ENCODE peak calls at places on chromosomes 11 and 22, in six cellular contexts. K, J, S, N, C and Z are unnamed samples.
A peak's percentile ranks its signal among the peaks of the same experiment; 100 is the strongest.

GRCh38 chr11:24760681-24761080 is 263.8 kb downstream of the LUZP2 start:
- DNase-seq in S (peak; percentile 31), C (no peak), N (no peak), K (no peak), J (no peak), Z (peak; percentile 28)

GRCh38 chr11:55942785-55943392 is 6.7 kb upstream of the OR5I1 start:
- DNase-seq in N (peak; percentile 3), S (peak; percentile 45), J (peak; percentile 11), K (no peak), C (no peak), Z (peak; percentile 72)

GRCh38 chr11:56846631-56847400 is 98.3 kb upstream of the OR9G4 start:
- DNase-seq in C (no peak), J (no peak), K (no peak), N (no peak), S (no peak), Z (no peak)

GRCh38 chr22:17578129-17578754 is 14.9 kb downstream of the SLC25A18 start:
- DNase-seq in S (no peak), K (peak; percentile 26), N (no peak), C (no peak), J (peak; percentile 37), Z (no peak)

GRCh38 chr11:47183031-47183856 is 3.0 kb downstream of the PACSIN3 start:
- DNase-seq in C (no peak), K (no peak), N (no peak), J (no peak), S (no peak), Z (no peak)

GRCh38 chr11:111236355-111236754 is 9.2 kb upstream of the POU2AF2 start:
- DNase-seq in N (no peak), K (no peak), S (no peak), J (no peak), C (no peak), Z (peak; percentile 39)

GRCh38 chr11:58578635-58579191 is at the start of gene ZFP91:
- DNase-seq in K (peak; percentile 92), J (peak; percentile 93), N (peak; percentile 99), C (peak; percentile 87), S (peak; percentile 97), Z (peak; percentile 97)

GRCh38 chr11:45553401-45553936 is 112.0 kb downstream of the CHST1 start:
- DNase-seq in C (no peak), N (no peak), S (no peak), J (no peak), K (no peak), Z (peak; percentile 19)

GRCh38 chr22:24589518-24590030 is 3.3 kb downstream of the LRRC75B start:
- DNase-seq in K (no peak), J (no peak), C (no peak), S (no peak), N (no peak), Z (no peak)

GRCh38 chr11:40030867-40031266 is 1428.6 kb downstream of the LRRC4C start:
- DNase-seq in J (no peak), N (no peak), C (no peak), K (no peak), S (no peak), Z (no peak)

GRCh38 chr22:44354288-44354687 is 41.5 kb upstream of the SHISAL1 start:
- DNase-seq in C (no peak), N (no peak), S (no peak), K (no peak), J (no peak), Z (no peak)

GRCh38 chr11:122268601-122269130 is 152.7 kb upstream of the BLID start:
- DNase-seq in S (no peak), N (no peak), J (no peak), C (no peak), K (no peak), Z (no peak)